ENCODE peak calls at places on chromosomes 4 and X, in four cellular contexts. U is IMR-90, R is K562, A is A549. P is an unnamed sample.

GRCh38 chr4:122531514-122531913 is 75.0 kb upstream of the IL2 start:
- DNase-seq in U (no peak), R (no peak), A (no peak), P (no peak)

GRCh38 chr4:38416450-38417014 is 247.5 kb upstream of the KLF3 start:
- DNase-seq in U (no peak), R (no peak), A (no peak), P (peak)

GRCh38 chr4:168648929-168649328 is 152.1 kb downstream of the PALLD start:
- DNase-seq in U (peak), R (no peak), A (no peak), P (no peak)

GRCh38 chr4:14627038-14627437 is 375.2 kb upstream of the CPEB2 start:
- DNase-seq in U (no peak), R (no peak), A (no peak), P (no peak)

GRCh38 chrX:14032383-14032782 is 2.7 kb upstream of the GEMIN8 start:
- DNase-seq in U (peak), R (peak), A (peak), P (peak)

GRCh38 chrX:103254921-103255455 is at the start of gene TCEAL8:
- DNase-seq in U (peak), R (peak), A (peak), P (peak)

GRCh38 chr4:69591374-69591773 is 48.1 kb downstream of the UGT2A2 start:
- DNase-seq in U (no peak), R (no peak), A (no peak), P (no peak)

GRCh38 chrX:37834937-37835336 is 12.4 kb downstream of the DYNLT3 start:
- DNase-seq in U (no peak), R (no peak), A (no peak), P (no peak)

GRCh38 chr4:924107-925096 is 7.7 kb downstream of the GAK start:
- DNase-seq in U (peak), R (peak), A (no peak), P (no peak)

GRCh38 chr4:76666940-76667532 is 230.9 kb downstream of the SOWAHB start:
- DNase-seq in U (no peak), R (no peak), A (no peak), P (no peak)

GRCh38 chr4:122636697-122637096 is 15.8 kb upstream of the IL21 start:
- DNase-seq in U (no peak), R (no peak), A (no peak), P (no peak)

GRCh38 chr4:82833696-82834313 is 35.2 kb upstream of the SCD5 start:
- DNase-seq in U (peak), R (no peak), A (no peak), P (peak)

GRCh38 chr4:128349921-128350320 is 62.3 kb upstream of the PGRMC2 start:
- DNase-seq in U (peak), R (peak), A (peak), P (peak)

GRCh38 chr4:21806991-21807390 is 141.6 kb downstream of the KCNIP4 start:
- DNase-seq in U (no peak), R (no peak), A (no peak), P (no peak)

GRCh38 chr4:56764775-56765174 is 56.7 kb downstream of the SPINK2 start:
- DNase-seq in U (peak), R (no peak), A (no peak), P (no peak)

GRCh38 chr4:121189811-121190210 is 25.7 kb upstream of the TNIP3 start:
- DNase-seq in U (no peak), R (no peak), A (no peak), P (no peak)

GRCh38 chr4:118388621-118389020 is 35.8 kb upstream of the PRSS12 start:
- DNase-seq in U (no peak), R (no peak), A (no peak), P (no peak)

GRCh38 chrX:105189093-105189492 is 31.4 kb downstream of the TEX13A start:
- DNase-seq in U (no peak), R (no peak), A (no peak), P (no peak)

GRCh38 chrX:105190252-105190853 is 30.1 kb downstream of the TEX13A start:
- DNase-seq in U (peak), R (peak), A (no peak), P (no peak)

GRCh38 chrX:105191878-105192277 is 28.6 kb downstream of the TEX13A start:
- DNase-seq in U (no peak), R (peak), A (no peak), P (no peak)
- TF ChIP-seq MAZ in U (no peak), R (no peak), A (no peak), P (no peak)

GRCh38 chrX:70444326-70445196 is at the start of gene DLG3:
- DNase-seq in U (peak), R (no peak), A (peak), P (no peak)
- TF ChIP-seq MAZ in U (no peak), R (no peak), A (no peak), P (no peak)

GRCh38 chr4:7390366-7390765 is 44.4 kb downstream of the PSAPL1 start:
- DNase-seq in U (no peak), R (no peak), A (no peak), P (no peak)

GRCh38 chr4:7387925-7388324 is 46.8 kb downstream of the PSAPL1 start:
- DNase-seq in U (no peak), R (no peak), A (no peak), P (no peak)

GRCh38 chr4:7389719-7390118 is 45.0 kb downstream of the PSAPL1 start:
- DNase-seq in U (no peak), R (no peak), A (no peak), P (no peak)

GRCh38 chr4:7388627-7389026 is 46.1 kb downstream of the PSAPL1 start:
- DNase-seq in U (no peak), R (no peak), A (no peak), P (no peak)

DNA sequence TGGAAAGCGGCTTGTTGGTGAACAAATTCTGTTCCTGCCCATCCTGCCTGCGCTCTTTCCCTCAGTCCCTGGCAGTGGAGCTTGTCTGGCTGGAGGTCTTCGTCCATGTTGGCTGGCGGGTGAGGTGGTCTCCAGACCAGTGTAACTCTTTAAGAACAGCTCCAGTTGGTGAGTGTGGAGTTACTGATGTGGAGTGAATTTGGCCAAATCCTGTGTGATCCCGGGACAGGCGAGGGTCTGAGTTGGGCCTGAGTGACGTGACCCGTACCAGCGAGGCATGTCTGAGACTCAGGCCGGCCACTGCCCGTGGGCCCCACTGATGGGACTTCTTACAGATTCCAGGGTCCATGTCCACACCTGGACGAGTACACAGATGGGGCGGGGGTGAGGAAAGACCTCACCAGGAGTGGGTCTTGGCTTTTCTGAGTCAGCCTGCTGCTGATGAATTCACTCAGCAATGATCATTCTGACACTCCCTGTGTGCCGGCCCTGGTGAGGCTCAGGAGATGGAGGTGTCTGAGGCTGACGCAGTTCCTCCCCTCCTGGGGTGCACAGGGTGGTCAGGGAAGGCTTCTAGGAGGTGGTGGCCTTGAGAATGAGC is 45.5 kb downstream of the PSAPL1 start:
- DNase-seq in U (no peak), R (no peak), A (no peak), P (no peak)
- TF ChIP-seq MAZ in U (no peak), R (no peak), A (no peak), P (no peak)

GRCh38 chr4:15894923-15895411 is 43.6 kb downstream of the FGFBP1 start:
- DNase-seq in U (peak), R (no peak), A (peak), P (no peak)
- TF ChIP-seq MAZ in U (no peak), R (no peak), A (no peak), P (no peak)

GRCh38 chr4:185222598-185222997 is 13.2 kb downstream of the SNX25 start:
- DNase-seq in U (peak), R (no peak), A (no peak), P (no peak)
- TF ChIP-seq MAZ in U (no peak), R (no peak), A (no peak), P (no peak)

GRCh38 chr4:7384003-7384928 is 50.5 kb downstream of the PSAPL1 start:
- DNase-seq in U (no peak), R (no peak), A (no peak), P (no peak)
- TF ChIP-seq MAZ in U (no peak), R (no peak), A (no peak), P (no peak)

GRCh38 chrX:68490644-68491043 is 8.2 kb upstream of the YIPF6 start:
- DNase-seq in U (peak), R (peak), A (peak), P (peak)
- TF ChIP-seq MAZ in U (no peak), R (no peak), A (no peak), P (no peak)

DNA sequence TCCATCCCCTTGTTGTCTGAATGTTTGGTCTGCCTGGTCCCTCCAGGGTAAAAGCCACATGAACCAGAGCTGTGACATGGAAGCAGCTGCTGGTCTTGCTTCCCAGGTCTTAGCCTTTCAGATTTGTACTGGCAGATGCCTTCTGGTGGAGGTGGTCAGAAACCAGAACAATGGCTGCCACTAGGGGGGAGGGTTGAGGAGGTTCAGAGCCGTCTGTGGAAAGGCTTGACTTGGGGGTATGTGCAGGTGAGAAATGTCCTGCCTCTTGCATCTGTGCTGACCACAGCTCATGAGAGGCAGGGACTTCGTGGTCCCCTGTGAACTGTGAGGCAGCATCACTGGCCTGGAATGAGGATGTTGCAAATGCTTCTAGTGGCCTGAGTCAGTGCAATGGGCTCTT is 144.2 kb upstream of the WDR1 start:
- DNase-seq in U (no peak), R (no peak), A (no peak), P (no peak)
- TF ChIP-seq MAZ in U (no peak), R (no peak), A (no peak), P (no peak)

DNA sequence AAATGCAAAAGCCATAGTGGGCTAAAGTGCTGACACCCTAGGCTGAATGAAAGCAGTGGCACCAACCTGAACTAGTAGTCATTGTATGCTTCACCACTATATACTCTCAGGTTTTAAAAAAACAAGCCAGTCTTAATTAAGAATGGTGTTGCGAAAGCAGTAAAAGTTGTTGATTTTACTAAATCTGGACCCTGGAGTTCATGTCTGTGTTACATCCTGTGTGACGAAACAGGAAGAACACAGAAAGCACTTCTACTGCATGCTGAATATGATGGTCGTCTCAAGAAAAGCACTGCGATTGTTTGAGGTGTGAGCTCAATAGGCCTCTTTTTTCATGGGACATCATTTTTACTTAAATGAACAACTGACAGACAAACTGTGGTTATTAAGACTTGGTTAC is 24.2 kb upstream of the GDPD2 start:
- DNase-seq in U (peak), R (no peak), A (no peak), P (peak)
- TF ChIP-seq MAZ in U (no peak), R (no peak), A (no peak), P (no peak)

GRCh38 chr4:86493460-86493859 is 100.7 kb upstream of the PTPN13 start:
- DNase-seq in U (peak), R (no peak), A (no peak), P (no peak)

GRCh38 chr4:86498560-86499166 is 95.5 kb upstream of the PTPN13 start:
- DNase-seq in U (peak), R (peak), A (peak), P (peak)

GRCh38 chr4:86497980-86498379 is 96.1 kb upstream of the PTPN13 start:
- DNase-seq in U (no peak), R (no peak), A (no peak), P (no peak)

GRCh38 chr4:86497131-86497530 is 97.0 kb upstream of the PTPN13 start:
- DNase-seq in U (no peak), R (no peak), A (no peak), P (no peak)

DNA sequence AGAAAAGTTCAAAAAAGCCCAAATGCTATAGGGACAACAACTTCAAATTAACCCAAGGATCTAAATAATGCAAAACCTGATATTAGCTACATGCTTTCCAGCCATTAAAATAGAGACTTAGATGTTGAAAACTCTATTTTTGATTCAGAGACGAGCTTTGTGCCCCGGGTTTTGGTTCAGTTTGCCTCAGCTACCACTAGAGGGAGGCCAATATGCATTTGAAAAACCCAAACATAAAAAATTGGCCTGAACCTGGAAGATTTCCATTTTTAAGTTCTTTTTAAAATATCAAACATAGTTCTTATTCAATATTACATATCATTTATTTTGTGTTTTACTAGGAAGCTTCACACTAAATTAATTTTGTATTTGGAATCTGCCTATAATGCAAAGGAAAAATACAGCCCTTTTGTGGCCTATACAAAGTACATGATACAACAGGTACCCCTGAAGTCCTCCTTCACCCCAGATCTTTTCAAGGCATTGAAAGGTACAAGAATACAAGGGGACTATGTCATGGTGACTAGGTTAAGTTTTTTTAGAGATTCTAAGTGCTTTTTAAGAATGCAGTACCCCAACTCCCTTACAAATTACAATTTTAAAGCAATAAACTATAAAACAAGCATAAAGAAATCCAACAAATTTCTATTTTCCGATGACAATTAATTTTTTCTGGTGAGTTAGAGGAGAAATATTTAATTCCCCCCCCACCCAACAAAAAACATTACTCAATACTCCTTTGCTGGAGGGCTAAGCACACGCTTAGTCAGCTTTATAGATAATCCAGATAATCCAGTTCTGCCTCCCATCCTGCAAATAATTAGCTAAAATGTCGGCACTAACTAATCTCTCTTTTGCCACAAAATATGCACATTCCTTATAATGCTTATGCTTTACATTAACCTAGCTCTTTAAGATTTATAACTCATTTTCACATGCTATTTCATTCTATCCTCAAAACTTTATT is 97.7 kb upstream of the PTPN13 start:
- DNase-seq in U (peak), R (peak), A (peak), P (no peak)
- TF ChIP-seq MAZ in U (no peak), R (no peak), A (no peak), P (no peak)

P was measured in HepG2.